ENCODE peak calls at places on chromosomes 3 and 15, in nine cellular contexts. J is CD8-positive, alpha-beta memory T cell; T is H1; E is CD4-positive, alpha-beta memory T cell; O is CD8-positive, alpha-beta T cell; F is sigmoid colon; B is CD4-positive, CD25-positive, alpha-beta regulatory T cell; Z is cardiac muscle cell; W is RWPE1. Y is an unnamed sample.

GRCh38 chr15:99537344-99537743 is 28.4 kb upstream of the MEF2A start:
- DNase-seq in W (no peak), E (no peak), J (no peak), Z (no peak), F (no peak), B (no peak), O (no peak), T (no peak), Y (no peak)

GRCh38 chr15:40235201-40235890 is 3.5 kb upstream of the PAK6 start:
- DNase-seq in F (no peak), Z (no peak), B (no peak), T (no peak), W (no peak), O (no peak), E (no peak), J (no peak), Y (peak)

GRCh38 chr3:62149962-62150361 is 223.4 kb downstream of the FEZF2 start:
- DNase-seq in E (no peak), F (no peak), B (no peak), T (no peak), Z (no peak), W (no peak), O (no peak), J (no peak), Y (no peak)

GRCh38 chr15:63986751-63987341 is 59.4 kb downstream of the DAPK2 start:
- DNase-seq in E (no peak), O (no peak), W (no peak), F (no peak), B (no peak), J (no peak), T (no peak), Z (no peak), Y (no peak)

GRCh38 chr3:4595709-4596108 is 102.6 kb downstream of the ITPR1 start:
- DNase-seq in E (no peak), B (no peak), Z (no peak), F (no peak), W (no peak), O (no peak), J (no peak), T (no peak), Y (no peak)

GRCh38 chr3:13866406-13866965 is 13.4 kb downstream of the WNT7A start:
- DNase-seq in W (no peak), B (peak), E (peak), Z (no peak), J (peak), F (no peak), T (no peak), O (peak), Y (no peak)

GRCh38 chr15:31266712-31267111 is 59.9 kb upstream of the KLF13 start:
- DNase-seq in E (no peak), W (no peak), F (peak), T (no peak), O (no peak), Z (no peak), B (no peak), J (no peak), Y (no peak)

GRCh38 chr3:8741581-8742355 is 8.2 kb downstream of the CAV3 start:
- DNase-seq in W (peak), F (no peak), J (no peak), B (no peak), E (no peak), Z (peak), T (peak), O (peak), Y (no peak)

DNA sequence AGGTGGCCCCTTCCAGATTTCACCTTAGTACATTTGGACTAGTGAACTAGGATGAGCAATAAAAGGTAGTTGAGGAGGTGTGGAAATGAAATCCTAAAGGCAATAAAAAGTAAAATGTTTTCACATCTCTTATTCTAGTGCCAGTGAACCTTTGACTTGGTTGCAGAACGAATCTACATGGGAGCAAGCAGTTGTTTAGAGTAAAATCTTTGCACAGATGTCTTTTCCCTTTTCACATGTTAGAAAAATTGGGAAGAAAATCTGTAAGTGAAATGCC is 63.9 kb downstream of the AKAP13 start:
- DNase-seq in O (no peak), J (no peak), B (no peak), F (no peak), W (no peak), T (no peak), E (no peak), Z (no peak), Y (no peak)
- H3K27ac ChIP-seq in O (no peak), J (no peak), B (no peak), F (no peak), W (no peak), T (no peak), E (no peak), Z (peak), Y (peak)

GRCh38 chr3:37956353-37957184 is 34.0 kb upstream of the VILL start:
- DNase-seq in F (no peak), B (no peak), W (no peak), T (no peak), O (no peak), Z (no peak), J (no peak), E (no peak), Y (no peak)
- H3K27ac ChIP-seq in F (peak), B (no peak), W (no peak), T (no peak), O (peak), Z (no peak), J (no peak), E (no peak), Y (peak)

DNA sequence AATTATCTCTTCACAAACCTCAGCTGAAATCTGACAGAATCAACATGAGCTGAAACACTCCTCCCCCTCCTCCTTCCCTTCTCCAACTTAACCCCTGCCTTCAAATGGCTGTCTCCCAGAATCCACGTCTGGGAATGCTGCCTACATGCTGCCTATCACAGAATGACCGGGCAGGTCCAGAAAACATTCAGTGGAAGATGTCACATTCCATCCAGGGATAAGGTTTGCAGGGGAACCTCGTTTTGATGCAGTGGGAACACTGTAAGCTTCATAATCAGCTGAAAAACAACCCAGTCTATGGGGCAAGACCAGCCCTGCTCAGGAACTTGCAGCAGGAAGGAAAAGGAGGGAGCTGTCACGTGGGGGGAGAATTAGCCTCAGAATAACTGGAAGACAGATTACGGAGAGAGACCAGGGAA is 44.0 kb upstream of the SEMA6D start:
- DNase-seq in J (no peak), B (no peak), F (no peak), W (no peak), E (no peak), Z (peak), O (no peak), T (no peak), Y (no peak)
- H3K27ac ChIP-seq in J (no peak), B (no peak), F (no peak), W (no peak), E (no peak), Z (no peak), O (no peak), T (no peak), Y (no peak)

GRCh38 chr15:80695911-80696651 is 971 bp downstream of the ABHD17C start:
- DNase-seq in Z (peak), F (no peak), B (peak), W (peak), J (peak), O (peak), T (no peak), E (peak), Y (peak)

GRCh38 chr15:80698636-80699035 is 3.5 kb downstream of the ABHD17C start:
- DNase-seq in O (no peak), E (no peak), J (no peak), B (no peak), Z (no peak), T (no peak), F (no peak), W (no peak), Y (no peak)

GRCh38 chr15:80695099-80695910 is at the start of gene ABHD17C:
- DNase-seq in T (no peak), W (peak), E (peak), B (peak), O (peak), Z (peak), F (peak), J (peak), Y (peak)

GRCh38 chr15:80694624-80695098 is 449 bp upstream of the ABHD17C start:
- DNase-seq in J (peak), W (peak), O (peak), T (no peak), F (no peak), E (peak), Z (peak), B (peak), Y (peak)

DNA sequence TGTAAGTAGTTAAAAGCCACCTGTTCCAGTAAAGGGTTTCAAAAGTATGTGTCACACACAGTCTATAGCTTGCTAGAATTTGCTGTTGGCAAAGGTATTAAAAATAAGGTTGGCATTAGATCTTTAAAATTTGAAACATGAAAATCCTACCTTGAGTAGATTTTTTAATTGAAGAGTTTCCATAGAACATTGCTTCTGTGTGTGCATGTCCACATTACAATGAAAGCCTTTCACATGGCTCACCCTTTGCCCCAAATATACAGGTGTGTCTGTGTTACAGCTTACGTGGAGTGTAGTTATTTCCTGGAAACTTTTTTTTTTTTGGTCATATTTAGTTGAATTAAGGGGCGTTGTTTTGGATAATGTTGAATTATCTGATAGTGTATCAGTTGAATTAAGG is 2.2 kb downstream of the ABHD17C start:
- DNase-seq in E (no peak), O (no peak), Z (no peak), T (no peak), W (no peak), J (no peak), F (no peak), B (no peak), Y (no peak)
- H3K27ac ChIP-seq in E (no peak), O (no peak), Z (no peak), T (no peak), W (no peak), J (no peak), F (peak), B (no peak), Y (no peak)

DNA sequence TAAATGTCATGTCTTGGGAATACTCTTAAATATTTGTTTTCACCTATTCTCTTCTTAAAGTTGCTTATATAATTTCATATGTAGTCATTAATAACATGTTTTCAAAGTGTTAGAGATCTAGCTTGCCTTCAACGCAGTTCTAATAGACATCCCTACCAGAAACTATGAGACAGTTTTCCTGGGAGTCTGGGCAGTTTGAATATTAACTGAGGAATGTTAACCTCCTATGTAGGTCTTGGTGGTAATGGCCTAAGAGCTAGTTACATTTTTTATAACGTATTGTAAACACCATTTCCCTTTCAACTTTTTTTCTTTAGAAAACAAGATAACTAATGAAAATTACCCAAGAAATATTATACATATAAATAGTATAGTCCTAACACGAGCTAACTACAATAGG is 328.2 kb downstream of the TIGIT start:
- DNase-seq in B (no peak), T (no peak), J (no peak), W (no peak), O (no peak), F (no peak), E (no peak), Z (no peak), Y (no peak)
- H3K27ac ChIP-seq in B (no peak), T (no peak), J (no peak), W (no peak), O (no peak), F (peak), E (no peak), Z (no peak), Y (no peak)

GRCh38 chr3:179671309-179671708 is 18.5 kb downstream of the USP13 start:
- DNase-seq in T (no peak), W (no peak), B (no peak), Z (no peak), O (no peak), J (no peak), F (no peak), E (no peak), Y (no peak)
- H3K27ac ChIP-seq in T (no peak), W (no peak), B (no peak), Z (no peak), O (no peak), J (no peak), F (no peak), E (no peak), Y (peak)

GRCh38 chr15:68614621-68615035 is 35.8 kb downstream of the CORO2B start:
- DNase-seq in T (peak), J (no peak), F (peak), E (no peak), O (no peak), W (no peak), B (no peak), Z (peak), Y (no peak)
- H3K27ac ChIP-seq in T (peak), J (no peak), F (peak), E (no peak), O (no peak), W (no peak), B (no peak), Z (peak), Y (peak)

DNA sequence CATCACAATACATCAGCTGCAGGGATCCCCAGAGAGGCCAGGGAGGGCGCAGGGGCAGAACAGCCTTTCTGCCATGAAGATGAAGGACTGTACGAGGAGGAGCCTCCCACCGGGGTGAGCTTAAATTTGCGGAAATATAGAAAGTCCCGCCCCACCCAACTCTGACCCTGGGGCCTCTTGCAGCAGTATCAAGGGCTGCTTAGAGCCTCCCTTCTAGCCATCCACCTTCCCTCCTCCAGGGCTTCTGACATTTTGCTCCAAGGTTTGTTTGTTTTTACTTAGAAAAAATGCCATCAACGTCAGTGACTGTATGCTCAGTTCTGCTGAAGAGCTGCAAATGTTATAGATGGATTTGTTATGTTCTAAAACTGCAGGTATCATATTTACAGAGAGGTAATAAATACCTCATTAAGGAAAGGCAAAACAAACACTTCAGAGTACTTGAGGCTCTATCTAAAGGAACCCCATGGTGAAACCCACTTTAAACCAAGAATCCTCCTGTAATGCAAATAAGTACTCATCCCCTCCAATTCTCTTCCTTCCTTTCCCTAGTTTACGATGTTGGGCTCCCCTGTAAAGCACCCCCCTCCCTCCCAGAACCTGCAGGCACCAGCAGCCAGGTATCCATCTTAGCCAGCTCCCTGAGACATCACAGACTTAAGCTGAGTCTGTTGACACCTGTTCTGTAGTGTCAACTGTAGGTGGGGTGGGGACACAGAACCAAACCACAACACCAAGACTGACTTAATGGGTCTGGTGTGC is 30.5 kb downstream of the RFTN1 start:
- DNase-seq in Z (no peak), J (peak), E (no peak), T (peak), W (no peak), B (peak), F (no peak), O (peak), Y (peak)
- H3K27ac ChIP-seq in Z (no peak), J (no peak), E (peak), T (no peak), W (no peak), B (peak), F (no peak), O (peak), Y (peak)

DNA sequence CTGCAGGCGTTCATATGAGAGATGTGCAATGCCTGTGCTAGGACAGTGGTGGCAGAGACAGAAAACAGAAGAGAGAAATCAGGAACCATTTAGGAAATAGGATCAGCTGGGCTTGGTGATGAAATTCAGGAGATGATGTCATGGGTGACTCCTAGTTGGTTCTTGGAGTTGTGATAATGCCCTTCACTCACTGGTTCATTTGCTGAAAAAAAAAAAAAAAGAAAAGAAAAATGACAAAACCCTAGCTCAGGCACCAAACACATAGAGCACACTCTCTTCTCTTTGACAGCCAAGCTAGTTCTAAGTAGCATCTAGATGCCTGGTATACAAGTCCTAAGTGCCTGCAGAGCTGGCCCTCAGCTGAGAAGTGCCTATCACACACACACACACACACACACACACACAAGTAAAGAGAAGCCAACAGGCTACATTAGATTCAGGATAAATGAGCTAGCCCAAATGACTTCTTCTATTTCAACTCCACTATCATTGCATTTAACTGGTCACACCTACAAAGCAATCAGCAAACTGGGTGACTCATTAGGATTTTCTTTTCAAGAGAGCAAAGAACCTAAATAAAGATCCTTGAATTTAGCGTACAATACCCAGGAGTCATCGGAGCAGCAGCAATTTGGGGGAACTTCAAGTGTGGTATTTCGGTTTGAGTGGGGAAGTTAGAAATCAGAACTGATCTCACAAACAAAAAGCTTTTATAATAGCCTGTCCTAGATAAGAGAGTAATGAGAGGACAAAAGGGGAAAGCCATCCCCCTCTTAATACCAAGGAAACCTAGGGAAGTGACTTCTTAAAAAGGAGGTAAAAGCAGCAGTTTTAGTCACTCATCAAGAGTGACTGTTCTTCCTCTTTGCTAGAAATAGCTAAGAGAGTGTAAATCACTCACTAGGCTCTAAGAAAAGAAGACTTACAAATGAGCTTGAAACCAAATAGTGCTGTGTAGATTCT is 112.9 kb downstream of the TNIK start:
- DNase-seq in E (no peak), F (no peak), O (no peak), J (no peak), B (no peak), Z (peak), T (no peak), W (peak), Y (no peak)
- H3K27ac ChIP-seq in E (no peak), F (no peak), O (no peak), J (no peak), B (no peak), Z (peak), T (no peak), W (no peak), Y (no peak)

DNA sequence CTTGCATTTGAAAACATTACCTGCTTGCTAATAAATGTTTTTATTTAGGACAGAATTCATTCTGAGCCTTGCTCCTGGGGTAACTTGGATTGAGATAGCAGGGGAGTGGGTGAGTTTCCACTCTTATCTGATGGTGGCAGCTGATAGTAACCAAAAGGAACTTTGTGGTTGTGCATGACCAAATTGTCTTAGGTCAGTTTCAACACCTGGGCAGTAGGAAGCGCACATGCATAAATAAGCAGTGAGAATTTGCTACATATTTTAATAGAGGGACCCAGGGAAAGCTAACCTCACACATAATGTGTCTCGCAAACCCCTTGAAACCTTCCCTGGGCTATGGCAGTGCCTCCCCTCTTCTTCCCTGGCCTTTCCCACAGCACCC is 65.4 kb upstream of the XCR1 start:
- DNase-seq in E (no peak), B (no peak), W (no peak), T (no peak), F (no peak), O (no peak), J (no peak), Z (no peak), Y (no peak)
- H3K27ac ChIP-seq in E (no peak), B (no peak), W (no peak), T (no peak), F (no peak), O (no peak), J (no peak), Z (no peak), Y (no peak)

Y was measured in upper lobe of right lung.